ENCODE peak calls at places on chromosomes 1 and 21, in eight cellular contexts. P is upper lobe of left lung, Q is A549, I is tibial nerve, Y is stomach, S is H1, E is ovary, H is sigmoid colon. B is an unnamed sample.

GRCh38 chr1:82934069-82934468 is 1064.9 kb downstream of the TTLL7 start:
- DNase-seq in P (no peak), Q (no peak), I (peak; percentile 7), Y (no peak), S (no peak), E (no peak), H (no peak), B (no peak)

GRCh38 chr1:29105822-29106221 is 17.9 kb downstream of the TMEM200B start:
- DNase-seq in P (no peak), Q (peak; percentile 53), I (no peak), Y (no peak), S (no peak), E (no peak), H (no peak), B (peak; percentile 17)

GRCh38 chr1:228073870-228074545 is 8.5 kb upstream of the ARF1 start:
- DNase-seq in P (no peak), Q (no peak), I (no peak), Y (peak; percentile 31), S (no peak), E (no peak), H (peak; percentile 53), B (no peak)

GRCh38 chr1:27418786-27419185 is 26.4 kb downstream of the GPR3 start:
- DNase-seq in P (no peak), Q (no peak), I (no peak), Y (no peak), S (no peak), E (no peak), H (no peak), B (no peak)

GRCh38 chr1:209040351-209040750 is 543.2 kb upstream of the CAMK1G start:
- DNase-seq in P (no peak), Q (no peak), I (no peak), Y (no peak), S (no peak), E (no peak), H (no peak), B (no peak)

GRCh38 chr1:3405974-3406867 is 48.2 kb upstream of the ARHGEF16 start:
- DNase-seq in P (peak; percentile 45), Q (no peak), I (no peak), Y (no peak), S (no peak), E (no peak), H (no peak), B (no peak)

GRCh38 chr1:241499910-241500309 is 19.6 kb downstream of the FH start:
- DNase-seq in P (no peak), Q (peak; percentile 52), I (no peak), Y (no peak), S (no peak), E (no peak), H (no peak), B (no peak)

GRCh38 chr21:29938968-29939858 is 583 bp downstream of the GRIK1 start:
- DNase-seq in P (peak; percentile 78), Q (no peak), I (no peak), Y (no peak), S (no peak), E (no peak), H (peak; percentile 59), B (no peak)

GRCh38 chr1:41537257-41537656 is 52.8 kb upstream of the EDN2 start:
- DNase-seq in P (no peak), Q (no peak), I (no peak), Y (no peak), S (no peak), E (no peak), H (peak; percentile 29), B (no peak)

DNA sequence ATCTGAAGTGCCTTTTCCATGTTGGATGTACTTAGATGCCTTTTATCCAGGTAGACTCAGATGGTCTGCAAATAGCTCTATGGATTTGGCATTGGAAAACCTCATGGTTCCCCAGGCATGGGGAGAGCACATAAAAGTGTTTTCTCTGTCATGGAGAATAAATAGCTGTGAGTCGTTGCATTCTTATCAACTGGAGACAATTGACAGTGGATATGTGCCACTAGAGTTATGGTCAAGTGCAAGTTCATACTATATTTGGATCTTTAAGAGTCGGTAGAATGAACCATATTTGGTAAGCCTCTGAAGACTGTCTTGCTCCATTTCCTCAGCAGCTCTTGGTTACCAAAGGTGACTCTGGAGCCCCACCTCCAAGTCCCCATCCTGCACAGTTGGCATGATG is 83.7 kb downstream of the ROR1 start:
- DNase-seq in P (no peak), Q (no peak), I (no peak), Y (no peak), S (no peak), E (no peak), H (no peak), B (no peak)
- TF ChIP-seq EP300 in P (no peak), Q (no peak), I (no peak), Y (no peak), S (no peak), E (no peak), H (no peak), B (no peak)

DNA sequence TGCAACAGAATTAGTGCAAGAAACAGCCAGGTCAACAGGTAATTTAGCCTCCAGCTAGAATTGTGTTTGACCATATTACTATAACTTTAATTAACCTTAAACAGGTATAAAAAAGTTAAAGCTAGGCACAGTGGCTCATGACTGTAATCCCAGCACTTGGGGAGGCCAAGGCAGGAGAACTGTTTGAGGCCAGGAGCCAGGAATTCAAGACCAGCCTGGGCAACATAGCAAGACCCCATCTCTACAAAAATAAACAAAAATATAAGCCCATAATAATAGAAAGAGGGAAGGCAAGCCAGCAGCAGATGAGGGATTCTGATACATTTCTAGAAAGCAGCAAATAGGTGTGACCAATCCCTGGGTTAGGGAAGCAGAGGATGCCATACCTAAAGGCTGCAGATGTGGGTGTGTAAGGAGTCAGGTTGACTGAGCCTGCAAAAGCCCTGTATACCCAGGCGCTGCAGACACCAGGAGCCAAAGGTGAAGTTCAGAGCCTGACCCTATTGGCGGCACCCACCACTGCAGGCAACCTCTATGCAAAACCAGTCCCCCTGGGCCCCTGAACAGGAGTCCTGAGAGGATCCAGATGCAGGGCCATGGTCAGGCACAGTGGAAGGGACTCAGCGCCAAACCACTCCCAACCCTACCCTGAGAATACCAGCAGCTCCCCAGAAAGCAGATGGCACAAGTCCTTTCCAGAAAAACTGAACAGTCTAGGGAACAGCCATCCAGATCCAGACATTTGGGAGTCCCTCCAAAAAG is 19.3 kb upstream of the LSS start:
- DNase-seq in P (no peak), Q (no peak), I (no peak), Y (no peak), S (no peak), E (no peak), H (no peak), B (no peak)
- TF ChIP-seq POLR2A in P (no peak), Q (no peak), I (no peak), Y (no peak), S (no peak), E (no peak), H (no peak), B (no peak)

DNA sequence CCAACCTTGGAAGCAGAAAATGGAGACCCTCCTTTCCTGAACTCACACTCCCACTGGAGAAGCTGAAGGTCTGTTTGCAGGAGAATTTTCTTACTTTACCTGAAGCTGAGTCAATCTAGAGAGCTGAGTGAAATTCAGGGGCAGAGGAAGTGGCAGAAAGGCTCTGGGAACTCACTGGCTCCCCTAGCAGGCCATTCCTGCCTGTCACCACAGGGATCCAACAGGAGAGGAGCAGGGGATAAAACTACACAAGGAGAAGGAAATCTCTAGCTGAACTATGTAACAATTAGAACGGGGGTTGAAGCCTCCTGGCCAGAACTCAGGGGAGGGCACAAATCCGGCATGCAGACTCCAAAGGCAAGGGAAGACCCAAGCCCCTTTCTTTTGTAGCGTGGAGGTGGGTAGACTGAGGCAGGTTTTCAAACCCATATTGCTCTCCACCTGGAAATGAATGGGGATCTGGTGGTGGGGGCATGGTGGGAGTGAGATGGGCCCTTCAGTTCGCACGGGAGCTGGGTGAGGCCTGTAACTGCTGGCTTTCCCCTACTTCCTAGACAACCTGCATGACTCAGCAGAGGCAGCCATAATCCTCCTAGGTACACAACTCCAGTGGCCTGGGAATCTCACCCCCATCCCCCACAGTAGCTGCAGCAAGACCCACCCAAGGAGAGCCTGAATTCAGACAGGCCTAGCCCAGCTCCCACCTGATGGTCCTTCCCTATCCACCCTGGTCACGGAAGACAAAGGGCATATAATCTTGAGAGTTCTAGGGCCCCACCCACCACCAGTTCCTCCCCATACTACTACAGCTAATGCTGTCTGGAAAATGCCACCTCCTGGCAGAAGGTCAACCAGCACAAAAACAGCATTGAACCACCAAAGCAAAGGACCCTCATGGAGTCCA is 158.1 kb downstream of the LTN1 start:
- DNase-seq in P (no peak), Q (no peak), I (no peak), Y (no peak), S (no peak), E (no peak), H (no peak), B (no peak)
- TF ChIP-seq EP300 in P (no peak), Q (no peak), I (no peak), Y (no peak), S (no peak), E (no peak), H (no peak), B (no peak)

GRCh38 chr1:160115545-160116276 is at the start of gene ATP1A2:
- DNase-seq in P (no peak), Q (no peak), I (no peak), Y (no peak), S (no peak), E (no peak), H (peak; percentile 77), B (no peak)
- TF ChIP-seq POLR2A in P (no peak), Q (no peak), I (no peak), Y (no peak), S (peak; percentile 52), E (no peak), H (peak; percentile 72), B (peak; percentile 72)

GRCh38 chr1:109765483-109765815 is 1.7 kb upstream of the EPS8L3 start:
- DNase-seq in P (no peak), Q (no peak), I (no peak), Y (peak; percentile 21), S (no peak), E (no peak), H (no peak), B (no peak)
- TF ChIP-seq EP300 in P (no peak), Q (no peak), I (no peak), Y (no peak), S (no peak), E (no peak), H (no peak), B (no peak)

DNA sequence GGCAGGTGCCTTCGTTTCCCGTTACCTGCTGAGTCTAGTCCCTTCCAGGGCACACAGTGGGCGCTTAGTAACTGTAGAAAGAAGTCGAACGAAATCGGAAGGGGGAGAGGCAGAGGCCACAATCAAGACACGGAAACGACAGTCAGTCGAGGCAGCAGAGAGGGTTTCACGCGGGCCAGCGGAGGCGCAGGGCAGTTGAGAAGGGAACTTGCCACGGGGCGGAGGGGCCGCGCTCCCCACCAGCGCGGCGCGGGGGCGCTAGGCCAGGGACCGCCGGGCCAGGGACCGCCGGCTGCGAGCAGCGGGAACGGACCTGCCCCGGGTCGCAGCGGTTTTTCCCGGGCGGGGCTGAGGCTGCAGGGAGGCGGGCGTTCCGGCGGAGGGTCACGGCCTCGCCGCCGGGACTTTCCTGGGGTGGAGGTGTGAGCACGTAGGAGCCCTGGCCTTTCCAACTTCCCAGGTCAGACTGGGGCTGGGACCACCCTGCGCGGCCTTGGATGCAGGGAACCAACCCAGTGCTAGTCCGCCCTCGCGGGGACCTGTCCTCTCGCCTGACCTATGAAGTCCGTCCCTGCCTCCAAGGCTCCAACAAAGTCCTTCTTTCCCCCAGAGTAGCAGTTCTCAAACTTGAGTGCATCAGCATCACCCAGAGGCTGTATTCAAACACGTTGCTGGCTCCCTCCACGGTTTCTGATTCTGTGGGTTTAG is 150.1 kb upstream of the FGGY start:
- DNase-seq in P (peak; percentile 91), Q (peak; percentile 79), I (peak; percentile 36), Y (peak; percentile 52), S (no peak), E (peak; percentile 55), H (peak; percentile 73), B (no peak)
- TF ChIP-seq POLR2A in P (no peak), Q (no peak), I (no peak), Y (no peak), S (no peak), E (no peak), H (no peak), B (no peak)